ENCODE peak calls at places on chromosome 9, in eight cellular contexts. F is HCT116, Z is HepG2, V is K562, D is A549, B is endothelial cell of umbilical vein, I is GM12878, L is H1. A is an unnamed sample.
A peak's percentile ranks its signal among the peaks of the same experiment; 100 is the strongest.

GRCh38 chr9:120965344-120966004 is 38.9 kb upstream of the TRAF1 start:
- DNase-seq in D (no peak), I (no peak), F (no peak), B (no peak), L (no peak), Z (no peak), V (no peak), A (no peak)

GRCh38 chr9:7879551-7880245 is 80.1 kb upstream of the DMAC1 start:
- DNase-seq in D (no peak), I (no peak), L (peak; percentile 10), B (no peak), F (no peak), V (no peak), Z (no peak), A (peak; percentile 70)

GRCh38 chr9:38484076-38484637 is 59.9 kb upstream of the IGFBPL1 start:
- DNase-seq in L (no peak), D (no peak), F (no peak), B (no peak), I (no peak), V (no peak), Z (no peak), A (no peak)

GRCh38 chr9:21311888-21312287 is 6.8 kb upstream of the IFNA5 start:
- DNase-seq in F (no peak), L (no peak), Z (no peak), D (no peak), I (no peak), V (no peak), B (no peak), A (no peak)

GRCh38 chr9:114047717-114048116 is 30.4 kb downstream of the AMBP start:
- DNase-seq in F (peak; percentile 16), B (peak; percentile 19), L (no peak), D (peak; percentile 31), I (no peak), V (no peak), Z (peak; percentile 68), A (peak; percentile 9)

GRCh38 chr9:83011611-83012010 is 51.3 kb downstream of the RASEF start:
- DNase-seq in L (no peak), B (no peak), D (no peak), Z (no peak), I (no peak), V (no peak), F (no peak), A (no peak)

GRCh38 chr9:94786586-94786985 is 60.1 kb downstream of the AOPEP start:
- DNase-seq in B (no peak), I (no peak), Z (no peak), D (no peak), V (no peak), F (no peak), L (no peak), A (no peak)

GRCh38 chr9:72585737-72586136 is 64.3 kb downstream of the TMC1 start:
- DNase-seq in V (no peak), D (no peak), I (no peak), L (no peak), F (no peak), B (no peak), Z (no peak), A (peak; percentile 77)

GRCh38 chr9:87107072-87107471 is 159.8 kb upstream of the GAS1 start:
- DNase-seq in L (peak; percentile 23), V (no peak), F (no peak), I (no peak), B (peak; percentile 5), D (no peak), Z (no peak), A (peak; percentile 5)

GRCh38 chr9:114777841-114778240 is 28.0 kb downstream of the TNFSF15 start:
- DNase-seq in I (no peak), D (no peak), L (no peak), B (peak; percentile 60), V (no peak), Z (no peak), F (no peak), A (no peak)

GRCh38 chr9:131847665-131848354 is 107.9 kb upstream of the RAPGEF1 start:
- DNase-seq in F (no peak), Z (no peak), I (no peak), D (no peak), B (no peak), L (no peak), V (no peak), A (no peak)

GRCh38 chr9:116434314-116434713 is 252.8 kb upstream of the TRIM32 start:
- DNase-seq in B (no peak), D (no peak), F (no peak), V (no peak), Z (no peak), L (no peak), I (no peak), A (no peak)

GRCh38 chr9:96884443-96884842 is 30.1 kb upstream of the ZNF782 start:
- DNase-seq in I (no peak), D (peak; percentile 41), Z (peak; percentile 59), L (no peak), B (peak; percentile 80), F (peak; percentile 92), V (peak; percentile 38), A (no peak)

GRCh38 chr9:102728946-102729345 is 266.2 kb upstream of the CYLC2 start:
- DNase-seq in F (no peak), I (no peak), V (no peak), L (no peak), Z (no peak), D (no peak), B (no peak), A (no peak)

DNA sequence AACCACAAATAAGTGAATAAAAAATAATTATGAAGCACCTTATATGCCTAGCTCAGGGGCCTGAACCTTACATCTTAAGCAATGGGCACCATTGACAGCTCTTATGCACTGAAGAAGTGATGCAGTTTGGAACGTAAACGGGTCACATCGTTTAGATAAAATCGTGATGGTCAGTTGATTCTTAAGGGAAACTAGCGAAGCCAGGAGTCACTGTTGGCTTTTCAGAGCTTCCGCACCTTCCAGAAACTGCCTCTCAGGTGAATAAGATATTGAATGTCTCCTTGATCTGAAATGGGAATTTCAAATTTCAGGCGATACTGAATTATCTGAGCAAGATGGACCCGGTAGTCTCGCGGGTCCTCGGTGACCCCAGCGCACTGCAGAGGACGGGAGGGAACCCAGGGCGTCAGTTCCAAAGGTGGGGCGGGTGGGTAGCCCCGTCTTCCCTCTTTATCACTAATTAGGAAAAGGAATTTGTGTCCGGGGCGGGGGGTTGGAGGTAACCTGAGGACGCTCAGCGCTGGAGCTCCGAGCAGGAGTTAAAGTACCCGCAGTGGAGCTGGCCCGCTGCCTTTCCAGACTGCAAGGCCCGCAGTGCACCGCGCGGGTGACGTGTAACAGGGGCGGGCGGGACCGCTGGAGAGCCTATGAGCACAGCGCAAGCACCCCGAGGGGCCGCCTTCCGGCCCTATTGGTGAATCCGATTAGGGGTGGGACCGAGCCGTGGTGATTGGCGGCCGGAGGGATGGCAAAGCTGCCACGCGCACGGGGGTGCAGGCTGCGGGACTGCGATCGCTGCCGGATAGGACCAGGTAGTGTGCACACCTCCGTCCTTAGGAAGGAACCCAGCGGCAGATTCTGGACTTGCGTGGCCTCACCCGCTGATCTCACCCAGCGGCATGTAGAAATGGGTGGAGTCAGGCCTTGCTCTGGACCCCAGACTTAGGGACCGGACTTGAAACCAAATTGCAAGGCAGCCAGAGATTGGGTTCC is 19.7 kb upstream of the GARNL3 start:
- DNase-seq in D (peak; percentile 98), I (no peak), F (no peak), Z (peak; percentile 41), B (peak; percentile 94), V (peak; percentile 97), L (peak; percentile 91), A (peak; percentile 94)
- TF ChIP-seq POLR2A in D (peak; percentile 81), I (peak; percentile 87), F (no peak), Z (no peak), B (peak; percentile 79), V (peak; percentile 86), L (no peak), A (peak; percentile 31)

GRCh38 chr9:135381911-135382310 is 97.7 kb upstream of the PPP1R26 start:
- DNase-seq in D (no peak), V (no peak), B (no peak), Z (no peak), F (no peak), L (no peak), I (no peak), A (no peak)
- TF ChIP-seq MAX in D (no peak), V (no peak), B (no peak), Z (no peak), F (no peak), L (no peak), I (no peak), A (no peak)

DNA sequence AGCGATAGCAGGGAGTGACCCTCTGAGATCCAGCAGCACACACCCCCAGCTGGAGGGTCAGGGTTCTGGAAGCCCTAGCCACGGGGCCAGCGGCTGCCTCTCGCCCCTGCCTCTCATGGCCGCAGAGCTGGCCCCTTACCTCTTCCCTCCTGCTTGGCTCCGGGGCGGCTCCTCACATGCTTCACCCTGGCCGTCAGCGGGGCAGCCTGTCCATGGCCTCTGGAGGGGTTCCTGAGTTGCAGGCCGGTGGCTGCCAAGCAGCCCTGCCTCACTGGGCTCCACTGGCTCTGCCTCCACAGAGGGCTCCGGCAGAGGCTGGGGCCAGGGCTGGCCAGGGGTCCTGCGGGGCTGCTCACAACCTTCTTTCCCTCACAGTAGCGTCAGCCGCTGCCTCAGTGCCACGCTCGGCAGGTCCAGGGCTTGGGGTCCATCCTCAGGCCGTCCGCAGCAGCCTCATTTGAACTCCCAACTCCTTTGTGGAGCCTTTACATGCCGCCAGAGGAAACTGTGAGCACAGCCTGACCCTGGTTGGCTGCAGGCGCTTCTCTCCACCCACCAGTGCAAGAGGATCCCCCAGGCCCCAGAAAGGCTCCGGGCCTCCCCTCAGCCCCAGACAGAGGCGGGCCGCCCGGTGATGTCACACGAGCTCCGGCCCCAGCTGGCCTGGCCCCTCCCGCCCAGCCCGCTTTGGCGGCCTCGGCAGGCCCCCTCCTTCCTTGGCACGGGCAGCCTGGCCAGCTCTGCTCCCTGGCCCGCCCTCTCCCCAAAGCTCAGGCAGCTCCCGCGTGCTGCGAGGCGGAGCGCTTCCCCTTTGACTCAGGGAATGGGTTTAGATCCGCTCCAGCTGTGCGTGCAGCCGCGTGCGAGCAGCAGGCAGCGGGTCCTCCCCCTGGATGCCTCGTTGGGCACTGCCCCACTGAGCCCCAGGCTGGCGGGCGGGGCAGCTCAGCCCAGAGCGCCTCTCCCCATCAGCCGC is at the start of gene ANGPTL2:
- DNase-seq in I (no peak), L (peak; percentile 73), Z (peak; percentile 43), D (no peak), F (no peak), V (no peak), B (peak; percentile 94), A (peak; percentile 88)
- TF ChIP-seq POLR2A in I (no peak), L (no peak), Z (peak; percentile 56), D (no peak), F (no peak), V (no peak), B (peak; percentile 70), A (no peak)

DNA sequence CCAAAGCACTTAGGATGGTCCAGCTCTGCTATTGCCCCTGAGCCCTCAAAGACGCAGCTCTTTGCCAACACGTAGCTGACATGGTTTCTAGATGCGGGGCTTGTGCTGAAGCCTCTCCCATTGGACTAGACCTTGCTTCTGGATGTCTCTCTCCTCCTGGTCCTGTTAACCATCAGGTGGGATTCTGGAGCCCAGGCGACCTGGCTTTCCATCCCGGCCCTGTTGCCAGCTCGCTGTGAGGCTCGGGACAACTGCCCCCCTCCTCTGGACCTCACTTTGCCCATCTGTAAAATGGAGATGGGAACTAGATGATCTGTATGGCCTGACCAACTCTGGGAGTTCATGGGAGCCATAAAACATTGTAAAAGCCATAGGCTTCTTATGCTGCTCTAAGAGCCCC is 4.0 kb downstream of the DBH start:
- DNase-seq in V (no peak), B (no peak), Z (no peak), I (no peak), L (no peak), F (no peak), D (no peak), A (no peak)
- TF ChIP-seq MAX in V (no peak), B (no peak), Z (no peak), I (no peak), L (no peak), F (no peak), D (no peak), A (no peak)

A was measured in NB4.